ENCODE peak calls at places on chromosomes 16 and 17, in four cellular contexts. One of them, this sample, is unnamed.

GRCh38 chr16:78973041-78973440 is 627.5 kb downstream of the MAF start:
- DNase-seq in stimulated activated CD8-positive, alpha-beta memory T cell treated with anti-CD3 and anti-CD28 coated beads, Interleukin-15, amount 100 ng/mL, for 24 hours: no peak
- DNase-seq in foreskin fibroblast: no peak
- DNase-seq in ascending aorta: no peak
- DNase-seq in this sample: no peak

GRCh38 chr17:35087731-35088646 is 24.5 kb upstream of the RFFL start:
- DNase-seq in ascending aorta: peak; percentile 78
- DNase-seq in foreskin fibroblast: peak; percentile 24
- DNase-seq in stimulated activated CD8-positive, alpha-beta memory T cell treated with anti-CD3 and anti-CD28 coated beads, Interleukin-15, amount 100 ng/mL, for 24 hours: no peak
- DNase-seq in this sample: peak; percentile 6

GRCh38 chr16:68779891-68780290 is 42.8 kb downstream of the CDH1 start:
- DNase-seq in foreskin fibroblast: no peak
- DNase-seq in ascending aorta: no peak
- DNase-seq in stimulated activated CD8-positive, alpha-beta memory T cell treated with anti-CD3 and anti-CD28 coated beads, Interleukin-15, amount 100 ng/mL, for 24 hours: no peak
- DNase-seq in this sample: no peak

GRCh38 chr16:49049191-49049590 is 232.4 kb downstream of the CBLN1 start:
- DNase-seq in ascending aorta: no peak
- DNase-seq in foreskin fibroblast: no peak
- DNase-seq in stimulated activated CD8-positive, alpha-beta memory T cell treated with anti-CD3 and anti-CD28 coated beads, Interleukin-15, amount 100 ng/mL, for 24 hours: no peak
- DNase-seq in this sample: no peak

GRCh38 chr16:66291833-66292232 is 74.7 kb upstream of the CDH5 start:
- DNase-seq in foreskin fibroblast: no peak
- DNase-seq in ascending aorta: no peak
- DNase-seq in stimulated activated CD8-positive, alpha-beta memory T cell treated with anti-CD3 and anti-CD28 coated beads, Interleukin-15, amount 100 ng/mL, for 24 hours: no peak
- DNase-seq in this sample: no peak

GRCh38 chr17:31825961-31826691 is 32.9 kb downstream of the COPRS start:
- DNase-seq in stimulated activated CD8-positive, alpha-beta memory T cell treated with anti-CD3 and anti-CD28 coated beads, Interleukin-15, amount 100 ng/mL, for 24 hours: no peak
- DNase-seq in ascending aorta: peak; percentile 84
- DNase-seq in foreskin fibroblast: no peak
- DNase-seq in this sample: no peak

GRCh38 chr16:89041571-89042481 is 51.8 kb upstream of the ACSF3 start:
- DNase-seq in ascending aorta: no peak
- DNase-seq in foreskin fibroblast: no peak
- DNase-seq in stimulated activated CD8-positive, alpha-beta memory T cell treated with anti-CD3 and anti-CD28 coated beads, Interleukin-15, amount 100 ng/mL, for 24 hours: no peak
- DNase-seq in this sample: no peak

GRCh38 chr17:15945493-15946209 is 721 bp downstream of the ADORA2B start:
- DNase-seq in stimulated activated CD8-positive, alpha-beta memory T cell treated with anti-CD3 and anti-CD28 coated beads, Interleukin-15, amount 100 ng/mL, for 24 hours: no peak
- DNase-seq in ascending aorta: no peak
- DNase-seq in foreskin fibroblast: peak; percentile 30
- DNase-seq in this sample: no peak

GRCh38 chr17:58371300-58371950 is 19.4 kb upstream of the SUPT4H1 start:
- DNase-seq in stimulated activated CD8-positive, alpha-beta memory T cell treated with anti-CD3 and anti-CD28 coated beads, Interleukin-15, amount 100 ng/mL, for 24 hours: no peak
- DNase-seq in foreskin fibroblast: no peak
- DNase-seq in ascending aorta: no peak
- DNase-seq in this sample: no peak

GRCh38 chr17:75242461-75243042 is 18.9 kb downstream of the GGA3 start:
- DNase-seq in ascending aorta: no peak
- DNase-seq in stimulated activated CD8-positive, alpha-beta memory T cell treated with anti-CD3 and anti-CD28 coated beads, Interleukin-15, amount 100 ng/mL, for 24 hours: no peak
- DNase-seq in foreskin fibroblast: no peak
- DNase-seq in this sample: no peak

GRCh38 chr17:61431594-61432311 is 20.5 kb upstream of the TBX4 start:
- DNase-seq in stimulated activated CD8-positive, alpha-beta memory T cell treated with anti-CD3 and anti-CD28 coated beads, Interleukin-15, amount 100 ng/mL, for 24 hours: no peak
- DNase-seq in ascending aorta: no peak
- DNase-seq in foreskin fibroblast: peak; percentile 48
- DNase-seq in this sample: no peak

GRCh38 chr16:57649443-57649751 is 18.7 kb upstream of the ADGRG3 start:
- DNase-seq in foreskin fibroblast: no peak
- DNase-seq in ascending aorta: no peak
- DNase-seq in stimulated activated CD8-positive, alpha-beta memory T cell treated with anti-CD3 and anti-CD28 coated beads, Interleukin-15, amount 100 ng/mL, for 24 hours: no peak
- DNase-seq in this sample: no peak

GRCh38 chr17:63189930-63190329 is 223.9 kb downstream of the TANC2 start:
- DNase-seq in ascending aorta: no peak
- DNase-seq in foreskin fibroblast: peak; percentile 27
- DNase-seq in stimulated activated CD8-positive, alpha-beta memory T cell treated with anti-CD3 and anti-CD28 coated beads, Interleukin-15, amount 100 ng/mL, for 24 hours: no peak
- DNase-seq in this sample: no peak

GRCh38 chr17:56866496-56866895 is 32.5 kb downstream of the DGKE start:
- DNase-seq in stimulated activated CD8-positive, alpha-beta memory T cell treated with anti-CD3 and anti-CD28 coated beads, Interleukin-15, amount 100 ng/mL, for 24 hours: no peak
- DNase-seq in ascending aorta: no peak
- DNase-seq in foreskin fibroblast: no peak
- DNase-seq in this sample: no peak

GRCh38 chr16:2963074-2963610 is 933 bp upstream of the KREMEN2 start:
- DNase-seq in ascending aorta: no peak
- DNase-seq in stimulated activated CD8-positive, alpha-beta memory T cell treated with anti-CD3 and anti-CD28 coated beads, Interleukin-15, amount 100 ng/mL, for 24 hours: no peak
- DNase-seq in foreskin fibroblast: no peak
- DNase-seq in this sample: no peak

GRCh38 chr17:74361613-74362391 is at the start of gene BTBD17:
- DNase-seq in stimulated activated CD8-positive, alpha-beta memory T cell treated with anti-CD3 and anti-CD28 coated beads, Interleukin-15, amount 100 ng/mL, for 24 hours: no peak
- DNase-seq in foreskin fibroblast: peak; percentile 6
- DNase-seq in ascending aorta: no peak
- DNase-seq in this sample: no peak

GRCh38 chr17:83195330-83196087 is 116.1 kb downstream of the METRNL start:
- DNase-seq in foreskin fibroblast: peak; percentile 51
- DNase-seq in ascending aorta: peak; percentile 93
- DNase-seq in stimulated activated CD8-positive, alpha-beta memory T cell treated with anti-CD3 and anti-CD28 coated beads, Interleukin-15, amount 100 ng/mL, for 24 hours: no peak
- DNase-seq in this sample: peak; percentile 27

GRCh38 chr17:81460856-81461460 is 51.6 kb downstream of the ACTG1 start:
- DNase-seq in stimulated activated CD8-positive, alpha-beta memory T cell treated with anti-CD3 and anti-CD28 coated beads, Interleukin-15, amount 100 ng/mL, for 24 hours: no peak
- DNase-seq in ascending aorta: no peak
- DNase-seq in foreskin fibroblast: no peak
- DNase-seq in this sample: no peak

GRCh38 chr16:20359997-20360396 is 7.5 kb upstream of the UMOD start:
- DNase-seq in stimulated activated CD8-positive, alpha-beta memory T cell treated with anti-CD3 and anti-CD28 coated beads, Interleukin-15, amount 100 ng/mL, for 24 hours: no peak
- DNase-seq in foreskin fibroblast: no peak
- DNase-seq in ascending aorta: no peak
- DNase-seq in this sample: no peak

GRCh38 chr17:59406808-59407381 is 75.4 kb downstream of the YPEL2 start:
- DNase-seq in stimulated activated CD8-positive, alpha-beta memory T cell treated with anti-CD3 and anti-CD28 coated beads, Interleukin-15, amount 100 ng/mL, for 24 hours: no peak
- DNase-seq in foreskin fibroblast: no peak
- DNase-seq in ascending aorta: no peak
- DNase-seq in this sample: no peak

GRCh38 chr16:23232806-23233205 is 50.3 kb downstream of the SCNN1G start:
- DNase-seq in foreskin fibroblast: no peak
- DNase-seq in stimulated activated CD8-positive, alpha-beta memory T cell treated with anti-CD3 and anti-CD28 coated beads, Interleukin-15, amount 100 ng/mL, for 24 hours: no peak
- DNase-seq in ascending aorta: no peak
- DNase-seq in this sample: no peak

GRCh38 chr17:5560361-5560988 is 23.8 kb downstream of the NLRP1 start:
- DNase-seq in ascending aorta: no peak
- DNase-seq in stimulated activated CD8-positive, alpha-beta memory T cell treated with anti-CD3 and anti-CD28 coated beads, Interleukin-15, amount 100 ng/mL, for 24 hours: no peak
- DNase-seq in foreskin fibroblast: no peak
- DNase-seq in this sample: no peak

GRCh38 chr16:24853830-24854229 is 8.1 kb downstream of the SLC5A11 start:
- DNase-seq in ascending aorta: no peak
- DNase-seq in foreskin fibroblast: peak; percentile 59
- DNase-seq in stimulated activated CD8-positive, alpha-beta memory T cell treated with anti-CD3 and anti-CD28 coated beads, Interleukin-15, amount 100 ng/mL, for 24 hours: no peak
- DNase-seq in this sample: no peak

GRCh38 chr16:46891910-46892309 is 7.7 kb downstream of the GPT2 start:
- DNase-seq in foreskin fibroblast: no peak
- DNase-seq in stimulated activated CD8-positive, alpha-beta memory T cell treated with anti-CD3 and anti-CD28 coated beads, Interleukin-15, amount 100 ng/mL, for 24 hours: no peak
- DNase-seq in ascending aorta: no peak
- DNase-seq in this sample: no peak

GRCh38 chr16:1985466-1986150 is 1.6 kb downstream of the GFER start:
- DNase-seq in ascending aorta: no peak
- DNase-seq in foreskin fibroblast: no peak
- DNase-seq in stimulated activated CD8-positive, alpha-beta memory T cell treated with anti-CD3 and anti-CD28 coated beads, Interleukin-15, amount 100 ng/mL, for 24 hours: no peak
- DNase-seq in this sample: no peak

GRCh38 chr16:29821663-29822115 is 1.4 kb downstream of the MVP start:
- DNase-seq in foreskin fibroblast: peak; percentile 81
- DNase-seq in ascending aorta: no peak
- DNase-seq in stimulated activated CD8-positive, alpha-beta memory T cell treated with anti-CD3 and anti-CD28 coated beads, Interleukin-15, amount 100 ng/mL, for 24 hours: no peak
- DNase-seq in this sample: no peak

GRCh38 chr17:76383645-76384221 is 676 bp upstream of the SPHK1 start:
- DNase-seq in foreskin fibroblast: peak; percentile 42
- DNase-seq in stimulated activated CD8-positive, alpha-beta memory T cell treated with anti-CD3 and anti-CD28 coated beads, Interleukin-15, amount 100 ng/mL, for 24 hours: no peak
- DNase-seq in ascending aorta: peak; percentile 76
- DNase-seq in this sample: no peak

GRCh38 chr17:47818002-47818695 is 3.4 kb downstream of the OSBPL7 start:
- DNase-seq in foreskin fibroblast: no peak
- DNase-seq in ascending aorta: no peak
- DNase-seq in stimulated activated CD8-positive, alpha-beta memory T cell treated with anti-CD3 and anti-CD28 coated beads, Interleukin-15, amount 100 ng/mL, for 24 hours: no peak
- DNase-seq in this sample: no peak

This sample was measured in GOT3.